ENCODE peak calls at places on chromosomes 1 and 21, in five cellular contexts. U is endodermal cell, G is heart right ventricle, M is Peyer's patch, W is bronchial epithelial cell. O is an unnamed sample.

GRCh38 chr1:60942896-60943633 is 139.3 kb upstream of the NFIA start:
- DNase-seq in U (peak; percentile 74), G (no peak), M (no peak), W (no peak), O (no peak)

GRCh38 chr1:39788426-39788757 is 273 bp downstream of the BMP8B start:
- DNase-seq in U (no peak), G (no peak), M (no peak), W (no peak), O (no peak)

GRCh38 chr1:29304025-29304684 is 67.8 kb downstream of the PTPRU start:
- DNase-seq in U (no peak), G (no peak), M (no peak), W (no peak), O (no peak)

GRCh38 chr1:112714313-112715263 is 544 bp downstream of the PPM1J start:
- DNase-seq in U (peak; percentile 78), G (no peak), M (peak; percentile 62), W (no peak), O (no peak)

GRCh38 chr1:234529661-234530237 is 50.8 kb upstream of the TARBP1 start:
- DNase-seq in U (no peak), G (no peak), M (no peak), W (no peak), O (no peak)

GRCh38 chr21:18517905-18518566 is 114.5 kb upstream of the TMPRSS15 start:
- DNase-seq in U (no peak), G (no peak), M (no peak), W (no peak), O (no peak)

GRCh38 chr1:160429702-160430535 is 29.6 kb downstream of the VANGL2 start:
- DNase-seq in U (no peak), G (no peak), M (no peak), W (no peak), O (no peak)

GRCh38 chr1:30106125-30106524 is 617.3 kb downstream of the MATN1 start:
- DNase-seq in U (peak; percentile 95), G (no peak), M (no peak), W (peak; percentile 11), O (no peak)

GRCh38 chr21:46377789-46378188 is 53.8 kb downstream of the PCNT start:
- DNase-seq in U (no peak), G (no peak), M (no peak), W (peak; percentile 50), O (no peak)

GRCh38 chr1:12069616-12070244 is 6.6 kb downstream of the TNFRSF8 start:
- DNase-seq in U (no peak), G (no peak), M (no peak), W (no peak), O (no peak)

GRCh38 chr21:45228171-45228641 is 59.5 kb downstream of the POFUT2 start:
- DNase-seq in U (no peak), G (no peak), M (no peak), W (peak; percentile 85), O (peak; percentile 89)

GRCh38 chr21:37337831-37338230 is 28.7 kb upstream of the DYRK1A start:
- DNase-seq in U (no peak), G (no peak), M (no peak), W (no peak), O (no peak)

GRCh38 chr1:150002217-150002616 is 8.3 kb downstream of the OTUD7B start:
- DNase-seq in U (no peak), G (no peak), M (no peak), W (no peak), O (no peak)

GRCh38 chr1:76959581-76959980 is 92.3 kb downstream of the ST6GALNAC5 start:
- DNase-seq in U (no peak), G (no peak), M (no peak), W (no peak), O (no peak)

GRCh38 chr1:57711326-57711725 is 287.5 kb upstream of the DAB1 start:
- DNase-seq in U (peak; percentile 72), G (no peak), M (no peak), W (peak; percentile 80), O (no peak)

GRCh38 chr1:103084176-103084575 is 24.1 kb downstream of the COL11A1 start:
- DNase-seq in U (no peak), G (no peak), M (no peak), W (no peak), O (no peak)

GRCh38 chr1:165891461-165891860 is 64.0 kb downstream of the UCK2 start:
- DNase-seq in U (no peak), G (no peak), M (no peak), W (no peak), O (no peak)

GRCh38 chr1:198205021-198205684 is 48.4 kb downstream of the NEK7 start:
- DNase-seq in U (no peak), G (peak; percentile 22), M (no peak), W (no peak), O (no peak)

GRCh38 chr1:22351757-22352080 is 99.9 kb upstream of the ZBTB40 start:
- DNase-seq in U (peak; percentile 62), G (no peak), M (no peak), W (no peak), O (no peak)

GRCh38 chr1:234897754-234898454 is 230.7 kb downstream of the TOMM20 start:
- DNase-seq in U (no peak), G (no peak), M (peak; percentile 24), W (no peak), O (no peak)

GRCh38 chr1:19457555-19457954 is 27.8 kb downstream of the CAPZB start:
- DNase-seq in U (no peak), G (no peak), M (no peak), W (no peak), O (no peak)

GRCh38 chr1:224617410-224618361 is 1.6 kb downstream of the CNIH3 start:
- DNase-seq in U (peak; percentile 63), G (no peak), M (no peak), W (no peak), O (no peak)

GRCh38 chr1:154344977-154345837 is 19.9 kb downstream of the ATP8B2 start:
- DNase-seq in U (peak; percentile 91), G (no peak), M (peak; percentile 58), W (peak; percentile 41), O (no peak)

GRCh38 chr1:3504151-3504822 is 49.8 kb downstream of the ARHGEF16 start:
- DNase-seq in U (no peak), G (no peak), M (no peak), W (peak; percentile 65), O (no peak)

GRCh38 chr1:192983349-192983980 is 75.7 kb downstream of the UCHL5 start:
- DNase-seq in U (no peak), G (no peak), M (no peak), W (peak; percentile 89), O (no peak)

GRCh38 chr21:35390013-35390776 is 341.1 kb upstream of the RUNX1 start:
- DNase-seq in U (no peak), G (no peak), M (no peak), W (peak; percentile 92), O (peak; percentile 52)

GRCh38 chr1:246811985-246812384 is 87.8 kb downstream of the SCCPDH start:
- DNase-seq in U (no peak), G (no peak), M (no peak), W (no peak), O (no peak)

GRCh38 chr21:38327984-38328383 is 71.2 kb downstream of the KCNJ15 start:
- DNase-seq in U (no peak), G (no peak), M (no peak), W (no peak), O (no peak)

GRCh38 chr1:66012076-66012769 is 219.5 kb downstream of the PDE4B start:
- DNase-seq in U (no peak), G (no peak), M (no peak), W (no peak), O (no peak)

GRCh38 chr21:15301014-15301413 is 236.2 kb upstream of the NRIP1 start:
- DNase-seq in U (no peak), G (no peak), M (no peak), W (peak; percentile 72), O (no peak)

GRCh38 chr21:15300131-15300530 is 235.3 kb upstream of the NRIP1 start:
- DNase-seq in U (no peak), G (no peak), M (no peak), W (peak; percentile 28), O (no peak)

GRCh38 chr21:15295875-15296274 is 231.1 kb upstream of the NRIP1 start:
- DNase-seq in U (no peak), G (no peak), M (no peak), W (no peak), O (no peak)

GRCh38 chr21:15298306-15298705 is 233.5 kb upstream of the NRIP1 start:
- DNase-seq in U (no peak), G (no peak), M (no peak), W (no peak), O (no peak)

DNA sequence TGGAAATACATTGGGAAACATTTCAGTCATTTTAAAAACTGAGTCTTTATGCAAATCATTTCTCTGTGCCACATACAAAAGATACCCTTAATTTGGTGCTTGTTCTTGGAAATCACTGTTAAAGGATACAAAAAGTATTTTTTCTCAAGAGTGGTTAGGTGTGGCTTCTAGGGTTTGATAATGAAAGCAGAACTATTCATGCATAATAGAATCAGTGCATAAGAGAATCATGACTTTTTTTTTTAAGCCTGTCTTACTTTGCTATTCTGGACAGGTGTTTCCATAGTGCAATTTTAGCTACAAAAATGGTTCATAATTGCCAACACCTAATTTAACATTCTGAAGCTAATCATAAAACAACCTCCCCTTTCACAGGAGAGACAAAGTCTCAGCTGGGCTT is 233.0 kb upstream of the NRIP1 start:
- DNase-seq in U (no peak), G (no peak), M (no peak), W (no peak), O (no peak)
- TF ChIP-seq CTCF in U (no peak), G (no peak), M (no peak), W (no peak), O (no peak)

GRCh38 chr1:243550276-243550675 is 294.4 kb downstream of the SDCCAG8 start:
- DNase-seq in U (no peak), G (no peak), M (no peak), W (no peak), O (peak; percentile 9)

GRCh38 chr1:243548516-243548915 is 292.7 kb downstream of the SDCCAG8 start:
- DNase-seq in U (no peak), G (no peak), M (no peak), W (no peak), O (no peak)

GRCh38 chr1:243549791-243550190 is 293.9 kb downstream of the SDCCAG8 start:
- DNase-seq in U (no peak), G (no peak), M (no peak), W (no peak), O (no peak)

GRCh38 chr1:243547906-243548305 is 292.1 kb downstream of the SDCCAG8 start:
- DNase-seq in U (no peak), G (no peak), M (no peak), W (no peak), O (no peak)

GRCh38 chr1:243549108-243549507 is 293.3 kb downstream of the SDCCAG8 start:
- DNase-seq in U (no peak), G (no peak), M (no peak), W (peak; percentile 84), O (peak; percentile 61)
- H3K4me3 ChIP-seq in U (no peak overlapping the region), G (no peak overlapping the region), M (no peak overlapping the region), W (no peak overlapping the region), O (no peak overlapping the region)

GRCh38 chr1:200890027-200890426 is 4.7 kb upstream of the INAVA start:
- DNase-seq in U (no peak), G (no peak), M (no peak), W (no peak), O (no peak)
- H3K27me3 ChIP-seq in U (no peaks in the 10 kb centered on the region), G (peaks cover 61% of the 10 kb centered on the region), M (no peaks in the 10 kb centered on the region), W (no peaks in the 10 kb centered on the region), O (no peaks in the 10 kb centered on the region)

DNA sequence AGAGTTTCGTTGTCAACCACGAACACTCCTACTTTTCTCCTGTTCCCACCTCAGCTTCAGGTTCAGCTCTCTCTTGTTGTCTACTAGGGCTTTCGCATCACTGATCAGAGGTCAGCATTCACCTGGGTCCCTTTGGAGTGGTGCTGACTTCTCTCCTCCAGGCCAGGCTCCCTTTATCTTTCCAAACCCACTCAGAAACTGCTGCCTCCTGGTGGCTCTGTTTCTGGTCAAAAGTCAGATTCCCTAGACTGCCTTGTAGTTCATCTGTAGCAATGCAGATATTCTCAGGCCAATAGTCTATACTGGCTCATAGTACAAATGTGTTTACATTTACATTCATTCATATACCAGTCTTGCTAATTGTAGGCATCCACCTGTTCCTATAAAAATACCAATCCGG is 6.4 kb upstream of the ERI3 start:
- DNase-seq in U (peak; percentile 75), G (no peak), M (no peak), W (peak; percentile 11), O (no peak)
- TF ChIP-seq CTCF in U (peak; percentile 71), G (no peak), M (no peak), W (peak; percentile 16), O (peak; percentile 23)

O was measured in kidney epithelial cell.